ENCODE peak calls at places on chromosome 12, in eight cellular contexts. One of them, this sample, is unnamed.

GRCh38 chr12:30088259-30088995 is 304.7 kb upstream of the TMTC1 start:
- DNase-seq in endothelial cell: no peak
- DNase-seq in esophagus muscularis mucosa: no peak
- DNase-seq in B cell: no peak
- DNase-seq in cardiac fibroblast: no peak
- DNase-seq in RWPE2: no peak
- DNase-seq in A549: no peak
- DNase-seq in MCF 10A: no peak
- DNase-seq in this sample: no peak

GRCh38 chr12:41531147-41531829 is 343.2 kb downstream of the PDZRN4 start:
- DNase-seq in endothelial cell: no peak
- DNase-seq in esophagus muscularis mucosa: peak; percentile 93
- DNase-seq in B cell: no peak
- DNase-seq in cardiac fibroblast: peak; percentile 30
- DNase-seq in RWPE2: no peak
- DNase-seq in A549: no peak
- DNase-seq in MCF 10A: no peak
- DNase-seq in this sample: no peak

GRCh38 chr12:50353869-50354593 is 42.4 kb downstream of the FAM186A start:
- DNase-seq in endothelial cell: no peak
- DNase-seq in esophagus muscularis mucosa: no peak
- DNase-seq in B cell: no peak
- DNase-seq in cardiac fibroblast: peak; percentile 47
- DNase-seq in RWPE2: no peak
- DNase-seq in A549: no peak
- DNase-seq in MCF 10A: no peak
- DNase-seq in this sample: no peak

GRCh38 chr12:27436029-27436428 is 10.5 kb upstream of the SMCO2 start:
- DNase-seq in endothelial cell: no peak
- DNase-seq in esophagus muscularis mucosa: no peak
- DNase-seq in B cell: no peak
- DNase-seq in cardiac fibroblast: no peak
- DNase-seq in RWPE2: no peak
- DNase-seq in A549: no peak
- DNase-seq in MCF 10A: no peak
- DNase-seq in this sample: no peak

GRCh38 chr12:110149104-110149660 is 25.0 kb downstream of the IFT81 start:
- DNase-seq in endothelial cell: no peak
- DNase-seq in esophagus muscularis mucosa: no peak
- DNase-seq in B cell: no peak
- DNase-seq in cardiac fibroblast: no peak
- DNase-seq in RWPE2: no peak
- DNase-seq in A549: no peak
- DNase-seq in MCF 10A: no peak
- DNase-seq in this sample: no peak

GRCh38 chr12:55681142-55682077 is 26.3 kb downstream of the ITGA7 start:
- DNase-seq in endothelial cell: peak; percentile 38
- DNase-seq in esophagus muscularis mucosa: no peak
- DNase-seq in B cell: peak; percentile 38
- DNase-seq in cardiac fibroblast: peak; percentile 75
- DNase-seq in RWPE2: no peak
- DNase-seq in A549: peak; percentile 92
- DNase-seq in MCF 10A: peak; percentile 75
- DNase-seq in this sample: peak; percentile 32

GRCh38 chr12:70031046-70031445 is 206.0 kb downstream of the MYRFL start:
- DNase-seq in endothelial cell: no peak
- DNase-seq in esophagus muscularis mucosa: no peak
- DNase-seq in B cell: no peak
- DNase-seq in cardiac fibroblast: no peak
- DNase-seq in RWPE2: no peak
- DNase-seq in A549: no peak
- DNase-seq in MCF 10A: no peak
- DNase-seq in this sample: no peak

GRCh38 chr12:120498870-120499515 is 3.1 kb downstream of the DYNLL1 start:
- DNase-seq in endothelial cell: no peak
- DNase-seq in esophagus muscularis mucosa: no peak
- DNase-seq in B cell: no peak
- DNase-seq in cardiac fibroblast: no peak
- DNase-seq in RWPE2: no peak
- DNase-seq in A549: no peak
- DNase-seq in MCF 10A: no peak
- DNase-seq in this sample: no peak

GRCh38 chr12:131852551-131853299 is 24.5 kb downstream of the MMP17 start:
- DNase-seq in endothelial cell: no peak
- DNase-seq in esophagus muscularis mucosa: no peak
- DNase-seq in B cell: peak; percentile 63
- DNase-seq in cardiac fibroblast: no peak
- DNase-seq in RWPE2: no peak
- DNase-seq in A549: peak; percentile 38
- DNase-seq in MCF 10A: no peak
- DNase-seq in this sample: no peak

GRCh38 chr12:4738541-4738940 is 18.3 kb downstream of the GALNT8 start:
- DNase-seq in endothelial cell: no peak
- DNase-seq in esophagus muscularis mucosa: no peak
- DNase-seq in B cell: no peak
- DNase-seq in cardiac fibroblast: no peak
- DNase-seq in RWPE2: no peak
- DNase-seq in A549: no peak
- DNase-seq in MCF 10A: no peak
- DNase-seq in this sample: no peak

GRCh38 chr12:78470354-78471195 is 394.0 kb upstream of the SYT1 start:
- DNase-seq in endothelial cell: peak; percentile 34
- DNase-seq in esophagus muscularis mucosa: no peak
- DNase-seq in B cell: no peak
- DNase-seq in cardiac fibroblast: peak; percentile 49
- DNase-seq in RWPE2: no peak
- DNase-seq in A549: peak; percentile 64
- DNase-seq in MCF 10A: peak; percentile 62
- DNase-seq in this sample: no peak

GRCh38 chr12:56836800-56837663 is 73.9 kb downstream of the HSD17B6 start:
- DNase-seq in endothelial cell: no peak
- DNase-seq in esophagus muscularis mucosa: no peak
- DNase-seq in B cell: peak; percentile 41
- DNase-seq in cardiac fibroblast: peak; percentile 58
- DNase-seq in RWPE2: peak; percentile 71
- DNase-seq in A549: peak; percentile 33
- DNase-seq in MCF 10A: peak; percentile 91
- DNase-seq in this sample: no peak

GRCh38 chr12:105092336-105092735 is 8.1 kb upstream of the ALDH1L2 start:
- DNase-seq in endothelial cell: no peak
- DNase-seq in esophagus muscularis mucosa: no peak
- DNase-seq in B cell: no peak
- DNase-seq in cardiac fibroblast: no peak
- DNase-seq in RWPE2: no peak
- DNase-seq in A549: no peak
- DNase-seq in MCF 10A: peak; percentile 84
- DNase-seq in this sample: no peak
- TF ChIP-seq CTCF in endothelial cell: no peak
- TF ChIP-seq CTCF in esophagus muscularis mucosa: no peak
- TF ChIP-seq CTCF in B cell: no peak
- TF ChIP-seq CTCF in cardiac fibroblast: no peak
- TF ChIP-seq CTCF in RWPE2: no peak
- TF ChIP-seq CTCF in A549: no peak
- TF ChIP-seq CTCF in MCF 10A: no peak
- TF ChIP-seq CTCF in this sample: peak; percentile 18

DNA sequence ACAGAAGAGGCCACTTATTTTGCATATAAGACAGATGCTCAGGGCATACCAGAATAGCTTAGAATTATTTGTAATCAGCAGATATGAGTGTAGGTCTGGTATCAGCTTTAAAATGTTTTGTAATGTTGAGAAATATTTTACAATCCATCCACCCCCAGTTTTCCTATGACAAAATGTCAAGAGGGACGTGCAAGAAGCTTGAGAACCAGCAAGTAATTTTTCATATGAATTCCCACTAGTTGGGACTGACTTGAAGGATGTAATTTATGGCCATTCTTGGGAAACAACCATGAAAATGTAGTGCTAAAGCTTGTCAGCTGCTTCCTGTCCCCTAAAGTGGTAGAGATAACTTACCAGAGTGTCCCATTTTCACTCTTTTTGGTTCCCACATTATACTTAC is 64.0 kb downstream of the RERG start:
- DNase-seq in endothelial cell: no peak
- DNase-seq in esophagus muscularis mucosa: no peak
- DNase-seq in B cell: no peak
- DNase-seq in cardiac fibroblast: peak; percentile 16
- DNase-seq in RWPE2: no peak
- DNase-seq in A549: no peak
- DNase-seq in MCF 10A: peak; percentile 20
- DNase-seq in this sample: no peak
- TF ChIP-seq CTCF in endothelial cell: no peak
- TF ChIP-seq CTCF in esophagus muscularis mucosa: no peak
- TF ChIP-seq CTCF in B cell: no peak
- TF ChIP-seq CTCF in cardiac fibroblast: no peak
- TF ChIP-seq CTCF in RWPE2: no peak
- TF ChIP-seq CTCF in A549: no peak
- TF ChIP-seq CTCF in MCF 10A: no peak
- TF ChIP-seq CTCF in this sample: no peak

DNA sequence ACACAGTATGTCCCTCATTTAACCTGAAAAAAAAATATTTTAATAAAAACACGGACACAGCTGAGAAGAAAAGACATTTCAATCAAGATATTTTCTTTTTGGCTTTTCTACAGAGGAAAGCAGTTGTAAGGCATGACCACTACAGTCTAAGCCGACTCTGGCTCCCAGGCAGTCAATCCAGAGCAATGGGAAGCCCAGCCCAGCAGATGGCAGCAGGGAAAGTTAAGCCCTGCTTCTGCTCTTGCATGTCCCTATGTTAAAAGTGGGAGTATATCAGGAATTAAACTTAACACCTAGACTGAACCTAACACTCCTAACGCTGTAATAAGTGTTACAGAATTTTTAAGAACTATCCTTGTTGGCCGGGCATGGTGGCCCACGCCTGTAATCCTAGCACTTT is 19.5 kb upstream of the HAL start:
- DNase-seq in endothelial cell: peak; percentile 45
- DNase-seq in esophagus muscularis mucosa: no peak
- DNase-seq in B cell: no peak
- DNase-seq in cardiac fibroblast: peak; percentile 52
- DNase-seq in RWPE2: no peak
- DNase-seq in A549: peak; percentile 62
- DNase-seq in MCF 10A: peak; percentile 43
- DNase-seq in this sample: no peak
- TF ChIP-seq CTCF in endothelial cell: no peak
- TF ChIP-seq CTCF in esophagus muscularis mucosa: peak; percentile 40
- TF ChIP-seq CTCF in B cell: no peak
- TF ChIP-seq CTCF in cardiac fibroblast: peak; percentile 56
- TF ChIP-seq CTCF in RWPE2: peak; percentile 55
- TF ChIP-seq CTCF in A549: peak; percentile 39
- TF ChIP-seq CTCF in MCF 10A: peak; percentile 9
- TF ChIP-seq CTCF in this sample: peak; percentile 46

DNA sequence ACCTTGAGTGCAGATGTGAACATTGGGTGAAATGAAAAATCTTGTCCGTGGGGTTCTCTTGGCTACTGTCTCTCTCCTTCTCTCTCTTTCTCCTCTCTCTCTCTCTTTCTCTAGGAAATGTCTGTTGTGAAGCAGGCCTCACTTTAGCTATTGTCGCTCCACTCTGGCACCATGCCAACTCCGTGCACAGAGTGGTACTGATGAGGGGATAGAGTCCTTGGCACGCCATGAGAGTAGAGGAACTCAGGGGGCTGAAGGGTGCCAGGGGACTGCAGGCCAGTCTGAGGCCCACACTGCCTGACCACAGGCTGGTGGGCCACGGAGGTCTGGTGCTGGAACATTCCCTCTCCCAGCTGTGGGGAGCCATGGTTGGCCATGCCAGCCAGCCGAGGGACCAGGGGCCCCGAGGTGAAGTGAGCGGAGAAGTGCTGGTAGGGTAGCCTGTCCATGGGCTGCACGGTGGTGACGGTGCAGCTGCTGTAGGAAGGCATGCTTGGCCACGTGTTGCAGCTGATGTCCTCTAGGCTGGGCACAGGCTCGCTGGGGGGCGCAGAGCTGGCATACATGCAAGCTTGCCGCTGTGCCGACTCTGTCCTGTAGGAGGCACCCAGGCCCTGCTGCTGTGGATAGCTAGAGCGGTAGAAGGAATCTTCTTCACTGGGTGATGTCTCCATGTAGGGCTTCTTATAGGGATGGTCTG is 50.4 kb downstream of the TBX5 start:
- DNase-seq in endothelial cell: peak; percentile 42
- DNase-seq in esophagus muscularis mucosa: no peak
- DNase-seq in B cell: no peak
- DNase-seq in cardiac fibroblast: peak; percentile 15
- DNase-seq in RWPE2: no peak
- DNase-seq in A549: peak; percentile 58
- DNase-seq in MCF 10A: peak; percentile 3
- DNase-seq in this sample: no peak
- TF ChIP-seq CTCF in endothelial cell: peak; percentile 49
- TF ChIP-seq CTCF in esophagus muscularis mucosa: peak; percentile 55
- TF ChIP-seq CTCF in B cell: no peak
- TF ChIP-seq CTCF in cardiac fibroblast: peak; percentile 19
- TF ChIP-seq CTCF in RWPE2: no peak
- TF ChIP-seq CTCF in A549: no peak
- TF ChIP-seq CTCF in MCF 10A: no peak
- TF ChIP-seq CTCF in this sample: peak; percentile 26

GRCh38 chr12:2834581-2835491 is at the start of gene NRIP2:
- DNase-seq in endothelial cell: no peak
- DNase-seq in esophagus muscularis mucosa: no peak
- DNase-seq in B cell: no peak
- DNase-seq in cardiac fibroblast: peak; percentile 82
- DNase-seq in RWPE2: no peak
- DNase-seq in A549: no peak
- DNase-seq in MCF 10A: no peak
- DNase-seq in this sample: no peak
- TF ChIP-seq CTCF in endothelial cell: no peak
- TF ChIP-seq CTCF in esophagus muscularis mucosa: peak; percentile 10
- TF ChIP-seq CTCF in B cell: no peak
- TF ChIP-seq CTCF in cardiac fibroblast: peak; percentile 10
- TF ChIP-seq CTCF in RWPE2: no peak
- TF ChIP-seq CTCF in A549: no peak
- TF ChIP-seq CTCF in MCF 10A: no peak
- TF ChIP-seq CTCF in this sample: no peak

DNA sequence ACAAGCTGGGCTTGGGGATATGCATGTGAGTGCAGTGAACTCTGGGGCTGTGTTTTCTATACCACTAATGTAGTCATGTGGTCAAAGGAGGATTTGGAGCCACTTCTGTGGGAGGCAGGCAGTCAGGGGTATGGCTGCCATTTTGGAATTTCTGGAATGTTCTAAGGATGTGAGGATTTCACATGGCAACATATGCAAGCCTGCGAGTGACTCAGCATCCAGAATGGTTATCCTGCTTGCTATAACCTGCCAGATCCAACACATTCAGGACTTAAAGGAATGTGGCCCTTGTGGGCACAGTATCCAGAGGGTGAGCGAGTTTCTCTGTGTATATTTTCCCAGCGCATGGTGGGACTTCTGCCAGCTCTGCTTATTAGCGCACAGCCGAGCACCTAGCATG is 249.2 kb upstream of the PWP1 start:
- DNase-seq in endothelial cell: no peak
- DNase-seq in esophagus muscularis mucosa: no peak
- DNase-seq in B cell: no peak
- DNase-seq in cardiac fibroblast: peak; percentile 36
- DNase-seq in RWPE2: peak; percentile 87
- DNase-seq in A549: peak; percentile 45
- DNase-seq in MCF 10A: peak; percentile 83
- DNase-seq in this sample: no peak
- TF ChIP-seq CTCF in endothelial cell: no peak
- TF ChIP-seq CTCF in esophagus muscularis mucosa: no peak
- TF ChIP-seq CTCF in B cell: no peak
- TF ChIP-seq CTCF in cardiac fibroblast: no peak
- TF ChIP-seq CTCF in RWPE2: no peak
- TF ChIP-seq CTCF in A549: no peak
- TF ChIP-seq CTCF in MCF 10A: no peak
- TF ChIP-seq CTCF in this sample: no peak

This sample was measured in progenitor cell of endocrine pancreas.